ENCODE peak calls at places on chromosomes 7 and 10, in nine cellular contexts. One of them, this sample, is unnamed.
A peak's percentile ranks its signal among the peaks of the same experiment; 100 is the strongest.

GRCh38 chr7:149307775-149308501 is 45.9 kb downstream of the ZNF783 start:
- DNase-seq in ACHN: no peak
- DNase-seq in HCT116: no peak
- DNase-seq in left kidney: no peak
- DNase-seq in NCI-H187: no peak
- DNase-seq in PC-3: no peak
- DNase-seq in left ventricle myocardium inferior: no peak
- DNase-seq in osteocyte: peak; percentile 73
- DNase-seq in AG10803: no peak
- DNase-seq in this sample: no peak

GRCh38 chr7:85866540-85866939 is 679.7 kb upstream of the SEMA3D start:
- DNase-seq in ACHN: no peak
- DNase-seq in HCT116: no peak
- DNase-seq in left kidney: no peak
- DNase-seq in NCI-H187: no peak
- DNase-seq in PC-3: no peak
- DNase-seq in left ventricle myocardium inferior: no peak
- DNase-seq in osteocyte: no peak
- DNase-seq in AG10803: no peak
- DNase-seq in this sample: no peak

GRCh38 chr10:59360605-59361515 is 1.5 kb downstream of the FAM13C start:
- DNase-seq in ACHN: no peak
- DNase-seq in HCT116: no peak
- DNase-seq in left kidney: no peak
- DNase-seq in NCI-H187: no peak
- DNase-seq in PC-3: no peak
- DNase-seq in left ventricle myocardium inferior: no peak
- DNase-seq in osteocyte: no peak
- DNase-seq in AG10803: peak; percentile 25
- DNase-seq in this sample: no peak

GRCh38 chr10:60073781-60074656 is 167.7 kb upstream of the CCDC6 start:
- DNase-seq in ACHN: no peak
- DNase-seq in HCT116: no peak
- DNase-seq in left kidney: no peak
- DNase-seq in NCI-H187: no peak
- DNase-seq in PC-3: no peak
- DNase-seq in left ventricle myocardium inferior: no peak
- DNase-seq in osteocyte: no peak
- DNase-seq in AG10803: no peak
- DNase-seq in this sample: no peak

GRCh38 chr7:80439894-80440811 is 71.7 kb downstream of the GNAT3 start:
- DNase-seq in ACHN: no peak
- DNase-seq in HCT116: no peak
- DNase-seq in left kidney: peak; percentile 4
- DNase-seq in NCI-H187: no peak
- DNase-seq in PC-3: peak; percentile 66
- DNase-seq in left ventricle myocardium inferior: no peak
- DNase-seq in osteocyte: no peak
- DNase-seq in AG10803: peak; percentile 80
- DNase-seq in this sample: no peak

GRCh38 chr7:53541467-53541866 is 506.0 kb downstream of the POM121L12 start:
- DNase-seq in ACHN: no peak
- DNase-seq in HCT116: no peak
- DNase-seq in left kidney: peak; percentile 13
- DNase-seq in NCI-H187: no peak
- DNase-seq in PC-3: no peak
- DNase-seq in left ventricle myocardium inferior: no peak
- DNase-seq in osteocyte: no peak
- DNase-seq in AG10803: no peak
- DNase-seq in this sample: no peak

GRCh38 chr7:143214789-143215679 is 6.8 kb upstream of the TAS2R40 start:
- DNase-seq in ACHN: peak; percentile 91
- DNase-seq in HCT116: peak; percentile 87
- DNase-seq in left kidney: peak; percentile 93
- DNase-seq in NCI-H187: peak; percentile 37
- DNase-seq in PC-3: peak; percentile 91
- DNase-seq in left ventricle myocardium inferior: no peak
- DNase-seq in osteocyte: no peak
- DNase-seq in AG10803: peak; percentile 81
- DNase-seq in this sample: peak; percentile 61

GRCh38 chr10:99852481-99853213 is 70.2 kb downstream of the ABCC2 start:
- DNase-seq in ACHN: no peak
- DNase-seq in HCT116: no peak
- DNase-seq in left kidney: no peak
- DNase-seq in NCI-H187: no peak
- DNase-seq in PC-3: no peak
- DNase-seq in left ventricle myocardium inferior: no peak
- DNase-seq in osteocyte: no peak
- DNase-seq in AG10803: peak; percentile 23
- DNase-seq in this sample: no peak

GRCh38 chr10:21769041-21769440 is 234.5 kb downstream of the DNAJC1 start:
- DNase-seq in ACHN: no peak
- DNase-seq in HCT116: no peak
- DNase-seq in left kidney: no peak
- DNase-seq in NCI-H187: no peak
- DNase-seq in PC-3: no peak
- DNase-seq in left ventricle myocardium inferior: no peak
- DNase-seq in osteocyte: no peak
- DNase-seq in AG10803: no peak
- DNase-seq in this sample: no peak

GRCh38 chr10:95517536-95518454 is 43.4 kb downstream of the SORBS1 start:
- DNase-seq in ACHN: peak; percentile 89
- DNase-seq in HCT116: no peak
- DNase-seq in left kidney: no peak
- DNase-seq in NCI-H187: no peak
- DNase-seq in PC-3: peak; percentile 87
- DNase-seq in left ventricle myocardium inferior: no peak
- DNase-seq in osteocyte: no peak
- DNase-seq in AG10803: peak; percentile 53
- DNase-seq in this sample: no peak

GRCh38 chr10:77289027-77289501 is 348.5 kb downstream of the KCNMA1 start:
- DNase-seq in ACHN: no peak
- DNase-seq in HCT116: no peak
- DNase-seq in left kidney: no peak
- DNase-seq in NCI-H187: no peak
- DNase-seq in PC-3: no peak
- DNase-seq in left ventricle myocardium inferior: no peak
- DNase-seq in osteocyte: no peak
- DNase-seq in AG10803: no peak
- DNase-seq in this sample: no peak

GRCh38 chr7:90938371-90938770 is 325.9 kb upstream of the FZD1 start:
- DNase-seq in ACHN: no peak
- DNase-seq in HCT116: no peak
- DNase-seq in left kidney: no peak
- DNase-seq in NCI-H187: no peak
- DNase-seq in PC-3: no peak
- DNase-seq in left ventricle myocardium inferior: no peak
- DNase-seq in osteocyte: no peak
- DNase-seq in AG10803: no peak
- DNase-seq in this sample: no peak

GRCh38 chr10:28367419-28367818 is 64.6 kb upstream of the MPP7 start:
- DNase-seq in ACHN: no peak
- DNase-seq in HCT116: no peak
- DNase-seq in left kidney: no peak
- DNase-seq in NCI-H187: no peak
- DNase-seq in PC-3: no peak
- DNase-seq in left ventricle myocardium inferior: no peak
- DNase-seq in osteocyte: no peak
- DNase-seq in AG10803: no peak
- DNase-seq in this sample: no peak

GRCh38 chr7:155094636-155095035 is 24.5 kb downstream of the HTR5A start:
- DNase-seq in ACHN: no peak
- DNase-seq in HCT116: no peak
- DNase-seq in left kidney: no peak
- DNase-seq in NCI-H187: no peak
- DNase-seq in PC-3: no peak
- DNase-seq in left ventricle myocardium inferior: no peak
- DNase-seq in osteocyte: peak; percentile 36
- DNase-seq in AG10803: no peak
- DNase-seq in this sample: no peak

GRCh38 chr7:55214707-55215106 is 150.4 kb upstream of the LANCL2 start:
- DNase-seq in ACHN: peak; percentile 21
- DNase-seq in HCT116: no peak
- DNase-seq in left kidney: no peak
- DNase-seq in NCI-H187: no peak
- DNase-seq in PC-3: no peak
- DNase-seq in left ventricle myocardium inferior: no peak
- DNase-seq in osteocyte: no peak
- DNase-seq in AG10803: peak; percentile 27
- DNase-seq in this sample: no peak

GRCh38 chr7:94700926-94701554 is 45.1 kb upstream of the SGCE start:
- DNase-seq in ACHN: no peak
- DNase-seq in HCT116: no peak
- DNase-seq in left kidney: no peak
- DNase-seq in NCI-H187: no peak
- DNase-seq in PC-3: peak; percentile 4
- DNase-seq in left ventricle myocardium inferior: no peak
- DNase-seq in osteocyte: no peak
- DNase-seq in AG10803: peak; percentile 24
- DNase-seq in this sample: no peak

GRCh38 chr10:72145657-72146450 is 57.5 kb upstream of the SPOCK2 start:
- DNase-seq in ACHN: peak; percentile 90
- DNase-seq in HCT116: no peak
- DNase-seq in left kidney: peak; percentile 68
- DNase-seq in NCI-H187: no peak
- DNase-seq in PC-3: no peak
- DNase-seq in left ventricle myocardium inferior: no peak
- DNase-seq in osteocyte: no peak
- DNase-seq in AG10803: no peak
- DNase-seq in this sample: no peak

GRCh38 chr7:76358478-76359110 is at the start of gene YWHAG:
- DNase-seq in ACHN: peak; percentile 88
- DNase-seq in HCT116: peak; percentile 59
- DNase-seq in left kidney: peak; percentile 95
- DNase-seq in NCI-H187: peak; percentile 94
- DNase-seq in PC-3: peak; percentile 73
- DNase-seq in left ventricle myocardium inferior: peak; percentile 91
- DNase-seq in osteocyte: peak; percentile 98
- DNase-seq in AG10803: peak; percentile 88
- DNase-seq in this sample: peak; percentile 84

GRCh38 chr10:97278491-97278989 is 13.9 kb downstream of the ARHGAP19 start:
- DNase-seq in ACHN: peak; percentile 67
- DNase-seq in HCT116: peak; percentile 33
- DNase-seq in left kidney: peak; percentile 80
- DNase-seq in NCI-H187: no peak
- DNase-seq in PC-3: peak; percentile 68
- DNase-seq in left ventricle myocardium inferior: no peak
- DNase-seq in osteocyte: no peak
- DNase-seq in AG10803: peak; percentile 99
- DNase-seq in this sample: no peak

GRCh38 chr10:7434332-7434731 is 23.5 kb upstream of the SFMBT2 start:
- DNase-seq in ACHN: no peak
- DNase-seq in HCT116: no peak
- DNase-seq in left kidney: no peak
- DNase-seq in NCI-H187: no peak
- DNase-seq in PC-3: no peak
- DNase-seq in left ventricle myocardium inferior: no peak
- DNase-seq in osteocyte: no peak
- DNase-seq in AG10803: no peak
- DNase-seq in this sample: no peak

GRCh38 chr10:35412900-35413491 is 76.7 kb downstream of the CCNY start:
- DNase-seq in ACHN: peak; percentile 53
- DNase-seq in HCT116: no peak
- DNase-seq in left kidney: no peak
- DNase-seq in NCI-H187: no peak
- DNase-seq in PC-3: peak; percentile 68
- DNase-seq in left ventricle myocardium inferior: no peak
- DNase-seq in osteocyte: no peak
- DNase-seq in AG10803: peak; percentile 44
- DNase-seq in this sample: no peak

GRCh38 chr7:93811198-93811597 is 79.4 kb downstream of the TFPI2 start:
- DNase-seq in ACHN: no peak
- DNase-seq in HCT116: no peak
- DNase-seq in left kidney: no peak
- DNase-seq in NCI-H187: no peak
- DNase-seq in PC-3: no peak
- DNase-seq in left ventricle myocardium inferior: no peak
- DNase-seq in osteocyte: no peak
- DNase-seq in AG10803: no peak
- DNase-seq in this sample: no peak

This sample was measured in tibial artery.